ENCODE peak calls at places on chromosomes 13 and 19, in ten cellular contexts. H is GM12878, E is colonic mucosa, P is H9, T is BE2C, A is spleen, X is PC-3, M is heart right ventricle, S is SK-N-SH, C is PC-9. K is an unnamed sample.

GRCh38 chr19:14837391-14837790 is 2.4 kb upstream of the OR7A5 start:
- DNase-seq in A (no peak), M (no peak), X (no peak), T (peak; percentile 5), P (no peak), S (no peak), C (no peak), H (no peak), E (no peak), K (no peak)

GRCh38 chr13:40589285-40590109 is 76.9 kb downstream of the FOXO1 start:
- DNase-seq in S (no peak), A (no peak), C (no peak), T (peak; percentile 66), M (no peak), P (no peak), H (peak; percentile 88), E (no peak), X (peak; percentile 53), K (no peak)

GRCh38 chr13:105445793-105446192 is 1089.7 kb downstream of the EFNB2 start:
- DNase-seq in P (no peak), A (no peak), M (no peak), S (no peak), E (no peak), X (no peak), H (no peak), C (no peak), T (no peak), K (no peak)

GRCh38 chr19:15449620-15450527 is at the start of gene WIZ:
- DNase-seq in T (peak; percentile 87), A (peak; percentile 94), H (no peak), X (peak; percentile 72), M (peak; percentile 92), P (peak; percentile 75), S (peak; percentile 97), E (peak; percentile 80), C (peak; percentile 48), K (peak; percentile 73)

GRCh38 chr13:23772717-23773116 is 116.5 kb downstream of the MIPEP start:
- DNase-seq in S (no peak), E (no peak), P (no peak), H (no peak), T (no peak), X (no peak), C (no peak), A (no peak), M (no peak), K (no peak)

GRCh38 chr13:110433014-110433413 is 125.9 kb downstream of the COL4A2 start:
- DNase-seq in M (peak; percentile 73), S (peak; percentile 81), T (peak; percentile 85), X (no peak), H (no peak), A (no peak), E (no peak), C (peak; percentile 35), P (no peak), K (no peak)

GRCh38 chr13:33015791-33016323 is 366 bp upstream of the KL start:
- DNase-seq in P (peak; percentile 44), H (no peak), T (no peak), M (peak; percentile 34), E (peak; percentile 31), X (no peak), S (no peak), A (peak; percentile 77), C (no peak), K (no peak)

GRCh38 chr13:43390101-43390500 is 366.7 kb downstream of the DNAJC15 start:
- DNase-seq in E (no peak), P (no peak), M (no peak), A (no peak), C (no peak), T (no peak), X (no peak), S (no peak), H (no peak), K (no peak)

GRCh38 chr13:110507678-110508381 is 53.7 kb downstream of the RAB20 start:
- DNase-seq in X (peak; percentile 15), E (peak; percentile 87), T (no peak), C (peak; percentile 94), S (no peak), P (no peak), M (peak; percentile 52), A (no peak), H (no peak), K (no peak)

GRCh38 chr13:30147380-30147779 is 160.0 kb downstream of the KATNAL1 start:
- DNase-seq in M (no peak), X (no peak), C (no peak), T (no peak), E (no peak), P (no peak), H (no peak), A (peak; percentile 58), S (no peak), K (no peak)

GRCh38 chr19:23771761-23772667 is 13.3 kb upstream of the ZNF681 start:
- DNase-seq in S (no peak), E (no peak), T (no peak), X (peak; percentile 94), H (no peak), C (no peak), M (no peak), P (no peak), A (no peak), K (no peak)

GRCh38 chr13:79336971-79337370 is 69.1 kb downstream of the RBM26 start:
- DNase-seq in T (no peak), S (no peak), A (no peak), P (no peak), X (no peak), E (no peak), M (no peak), H (no peak), C (no peak), K (no peak)

GRCh38 chr13:65856464-65856863 is 1373.7 kb downstream of the PCDH9 start:
- DNase-seq in E (no peak), A (no peak), P (no peak), H (no peak), S (no peak), M (no peak), T (no peak), C (no peak), X (no peak), K (no peak)

GRCh38 chr13:52158629-52159158 is 703 bp downstream of the NEK3 start:
- DNase-seq in P (no peak), T (no peak), M (peak; percentile 32), X (peak; percentile 1), C (no peak), E (peak; percentile 68), S (peak; percentile 58), A (no peak), H (peak; percentile 1), K (no peak)

GRCh38 chr19:56113071-56113632 is 7.9 kb downstream of the ZNF787 start:
- DNase-seq in E (no peak), T (no peak), H (no peak), P (no peak), M (no peak), A (no peak), S (no peak), C (no peak), X (no peak), K (no peak)
- H3K4me1 ChIP-seq in E (peaks cover 44% of the 10 kb centered on the region), T (no peaks in the 10 kb centered on the region), H (peaks cover 44% of the 10 kb centered on the region), P (peaks cover 13% of the 10 kb centered on the region), M (peaks cover 87% of the 10 kb centered on the region), A (peaks cover 100% of the 10 kb centered on the region), S (peaks cover 33% of the 10 kb centered on the region), C (peaks cover 24% of the 10 kb centered on the region), X (no peaks in the 10 kb centered on the region), K (peaks cover 5% of the 10 kb centered on the region)

GRCh38 chr19:18464646-18465045 is 26.7 kb upstream of the ISYNA1 start:
- DNase-seq in S (no peak), C (no peak), E (peak; percentile 80), M (peak; percentile 76), H (no peak), X (peak; percentile 49), A (peak; percentile 79), P (no peak), T (no peak), K (no peak)
- H3K4me1 ChIP-seq in S (peaks cover 14% of the 10 kb centered on the region), C (peaks cover 26% of the 10 kb centered on the region), E (peaks cover 24% of the 10 kb centered on the region), M (peaks cover 65% of the 10 kb centered on the region), H (no peaks in the 10 kb centered on the region), X (peaks cover 41% of the 10 kb centered on the region), A (peaks cover 48% of the 10 kb centered on the region), P (no peaks in the 10 kb centered on the region), T (no peaks in the 10 kb centered on the region), K (no peaks in the 10 kb centered on the region)

GRCh38 chr19:5974721-5975387 is 3.1 kb downstream of the RANBP3 start:
- DNase-seq in H (peak; percentile 16), X (peak; percentile 27), A (peak; percentile 57), M (no peak), E (peak; percentile 60), T (no peak), P (no peak), S (no peak), C (no peak), K (no peak)
- H3K4me1 ChIP-seq in H (peaks cover 21% of the 10 kb centered on the region), X (peaks cover 43% of the 10 kb centered on the region), A (peaks cover 83% of the 10 kb centered on the region), M (peaks cover 41% of the 10 kb centered on the region), E (peaks cover 22% of the 10 kb centered on the region), T (no peaks in the 10 kb centered on the region), P (peaks cover 4% of the 10 kb centered on the region), S (peaks cover 25% of the 10 kb centered on the region), C (peaks cover 16% of the 10 kb centered on the region), K (peaks cover 28% of the 10 kb centered on the region)

GRCh38 chr19:41238244-41238643 is 19.2 kb downstream of the AXL start:
- DNase-seq in X (no peak), A (no peak), T (no peak), H (no peak), P (no peak), C (no peak), E (no peak), S (no peak), M (no peak), K (no peak)

GRCh38 chr19:41239363-41239762 is 20.3 kb downstream of the AXL start:
- DNase-seq in H (no peak), T (no peak), P (no peak), A (no peak), M (no peak), S (no peak), E (peak; percentile 42), X (no peak), C (no peak), K (no peak)

GRCh38 chr19:41244117-41244516 is 20.1 kb upstream of the HNRNPUL1 start:
- DNase-seq in P (no peak), T (no peak), E (no peak), H (no peak), X (no peak), C (no peak), M (no peak), S (no peak), A (no peak), K (no peak)

GRCh38 chr19:41239961-41240574 is 21.0 kb downstream of the AXL start:
- DNase-seq in X (no peak), A (no peak), E (no peak), M (no peak), T (no peak), C (no peak), H (no peak), P (no peak), S (no peak), K (no peak)

DNA sequence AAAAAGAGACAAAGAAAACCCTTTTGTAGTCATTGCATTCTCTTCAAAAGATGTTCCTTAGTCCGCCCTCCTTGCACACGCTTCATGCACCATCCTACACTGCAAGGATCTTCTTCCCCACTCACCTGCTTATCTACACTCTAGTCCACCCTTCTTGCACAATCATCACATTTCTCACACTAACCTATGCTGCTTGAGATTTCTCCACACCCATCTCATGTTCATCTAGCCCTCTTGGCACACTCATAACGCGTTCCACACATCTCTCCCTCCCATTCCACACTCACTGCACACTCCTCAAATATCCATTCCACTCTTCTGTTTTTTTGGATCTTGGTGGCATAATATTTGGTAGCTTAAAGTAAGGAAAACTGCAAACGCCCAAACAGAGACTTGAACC is 22.3 kb upstream of the HNRNPUL1 start:
- DNase-seq in S (no peak), A (no peak), C (no peak), X (no peak), T (no peak), E (no peak), P (no peak), H (no peak), M (no peak), K (no peak)
- H3K4me1 ChIP-seq in S (no peaks in the 10 kb centered on the region), A (no peaks in the 10 kb centered on the region), C (no peaks in the 10 kb centered on the region), X (no peaks in the 10 kb centered on the region), T (no peaks in the 10 kb centered on the region), E (no peaks in the 10 kb centered on the region), P (no peaks in the 10 kb centered on the region), H (no peaks in the 10 kb centered on the region), M (no peaks in the 10 kb centered on the region), K (no peaks in the 10 kb centered on the region)

K was measured in effector memory CD4-positive, alpha-beta T cell.